ENCODE peak calls at places on chromosomes 16 and 17, in eight cellular contexts. One of them, this sample, is unnamed.

GRCh38 chr17:38464723-38465419 is 36.6 kb downstream of the ARHGAP23 start:
- DNase-seq in uterus: peak
- DNase-seq in tibial artery: peak
- DNase-seq in AG04450: peak
- DNase-seq in body of pancreas: peak
- DNase-seq in heart right ventricle: peak
- DNase-seq in neural progenitor cell: peak
- DNase-seq in ovary: peak
- DNase-seq in this sample: peak

GRCh38 chr17:34252138-34252889 is 2.8 kb upstream of the CCL2 start:
- DNase-seq in uterus: peak
- DNase-seq in tibial artery: peak
- DNase-seq in AG04450: peak
- DNase-seq in body of pancreas: peak
- DNase-seq in heart right ventricle: peak
- DNase-seq in neural progenitor cell: no peak
- DNase-seq in ovary: peak
- DNase-seq in this sample: peak

GRCh38 chr16:3797904-3798811 is 80.8 kb upstream of the TRAP1 start:
- DNase-seq in uterus: peak
- DNase-seq in tibial artery: no peak
- DNase-seq in AG04450: no peak
- DNase-seq in body of pancreas: no peak
- DNase-seq in heart right ventricle: no peak
- DNase-seq in neural progenitor cell: peak
- DNase-seq in ovary: no peak
- DNase-seq in this sample: no peak

GRCh38 chr17:8949061-8949622 is 16.4 kb downstream of the PIK3R5 start:
- DNase-seq in uterus: no peak
- DNase-seq in tibial artery: no peak
- DNase-seq in AG04450: no peak
- DNase-seq in body of pancreas: no peak
- DNase-seq in heart right ventricle: no peak
- DNase-seq in neural progenitor cell: no peak
- DNase-seq in ovary: no peak
- DNase-seq in this sample: no peak

GRCh38 chr17:72634621-72635020 is 457.9 kb downstream of the SLC39A11 start:
- DNase-seq in uterus: no peak
- DNase-seq in tibial artery: no peak
- DNase-seq in AG04450: no peak
- DNase-seq in body of pancreas: no peak
- DNase-seq in heart right ventricle: no peak
- DNase-seq in neural progenitor cell: no peak
- DNase-seq in ovary: no peak
- DNase-seq in this sample: no peak

GRCh38 chr16:85389679-85390470 is 223.2 kb upstream of the GSE1 start:
- DNase-seq in uterus: no peak
- DNase-seq in tibial artery: peak
- DNase-seq in AG04450: no peak
- DNase-seq in body of pancreas: peak
- DNase-seq in heart right ventricle: no peak
- DNase-seq in neural progenitor cell: no peak
- DNase-seq in ovary: peak
- DNase-seq in this sample: no peak

GRCh38 chr16:47887496-47887895 is 268.3 kb downstream of the ABCC12 start:
- DNase-seq in uterus: no peak
- DNase-seq in tibial artery: no peak
- DNase-seq in AG04450: no peak
- DNase-seq in body of pancreas: no peak
- DNase-seq in heart right ventricle: no peak
- DNase-seq in neural progenitor cell: peak
- DNase-seq in ovary: no peak
- DNase-seq in this sample: no peak

GRCh38 chr17:4229627-4230026 is 34.2 kb downstream of the ANKFY1 start:
- DNase-seq in uterus: peak
- DNase-seq in tibial artery: peak
- DNase-seq in AG04450: no peak
- DNase-seq in body of pancreas: peak
- DNase-seq in heart right ventricle: peak
- DNase-seq in neural progenitor cell: no peak
- DNase-seq in ovary: peak
- DNase-seq in this sample: no peak

GRCh38 chr16:15672514-15673167 is 22.6 kb downstream of the NDE1 start:
- DNase-seq in uterus: peak
- DNase-seq in tibial artery: peak
- DNase-seq in AG04450: peak
- DNase-seq in body of pancreas: peak
- DNase-seq in heart right ventricle: peak
- DNase-seq in neural progenitor cell: no peak
- DNase-seq in ovary: peak
- DNase-seq in this sample: peak

GRCh38 chr17:28698253-28698941 is 13.3 kb downstream of the PROCA1 start:
- DNase-seq in uterus: no peak
- DNase-seq in tibial artery: no peak
- DNase-seq in AG04450: no peak
- DNase-seq in body of pancreas: peak
- DNase-seq in heart right ventricle: no peak
- DNase-seq in neural progenitor cell: no peak
- DNase-seq in ovary: no peak
- DNase-seq in this sample: no peak

GRCh38 chr17:46785696-46786095 is 32.8 kb downstream of the WNT3 start:
- DNase-seq in uterus: no peak
- DNase-seq in tibial artery: no peak
- DNase-seq in AG04450: no peak
- DNase-seq in body of pancreas: no peak
- DNase-seq in heart right ventricle: no peak
- DNase-seq in neural progenitor cell: peak
- DNase-seq in ovary: no peak
- DNase-seq in this sample: no peak

GRCh38 chr17:39677581-39678339 is 9.5 kb downstream of the PNMT start:
- DNase-seq in uterus: no peak
- DNase-seq in tibial artery: peak
- DNase-seq in AG04450: no peak
- DNase-seq in body of pancreas: peak
- DNase-seq in heart right ventricle: peak
- DNase-seq in neural progenitor cell: no peak
- DNase-seq in ovary: no peak
- DNase-seq in this sample: peak

GRCh38 chr17:4903051-4903818 is at the start of gene CHRNE:
- DNase-seq in uterus: peak
- DNase-seq in tibial artery: no peak
- DNase-seq in AG04450: peak
- DNase-seq in body of pancreas: peak
- DNase-seq in heart right ventricle: peak
- DNase-seq in neural progenitor cell: peak
- DNase-seq in ovary: peak
- DNase-seq in this sample: no peak

GRCh38 chr16:82880361-82880760 is 253.6 kb downstream of the CDH13 start:
- DNase-seq in uterus: no peak
- DNase-seq in tibial artery: no peak
- DNase-seq in AG04450: no peak
- DNase-seq in body of pancreas: no peak
- DNase-seq in heart right ventricle: no peak
- DNase-seq in neural progenitor cell: no peak
- DNase-seq in ovary: no peak
- DNase-seq in this sample: no peak

GRCh38 chr16:71645450-71645849 is 19.5 kb downstream of the MARVELD3 start:
- DNase-seq in uterus: no peak
- DNase-seq in tibial artery: no peak
- DNase-seq in AG04450: no peak
- DNase-seq in body of pancreas: peak
- DNase-seq in heart right ventricle: no peak
- DNase-seq in neural progenitor cell: peak
- DNase-seq in ovary: no peak
- DNase-seq in this sample: no peak

GRCh38 chr16:79537584-79537983 is 63.0 kb downstream of the MAF start:
- DNase-seq in uterus: no peak
- DNase-seq in tibial artery: no peak
- DNase-seq in AG04450: no peak
- DNase-seq in body of pancreas: no peak
- DNase-seq in heart right ventricle: no peak
- DNase-seq in neural progenitor cell: no peak
- DNase-seq in ovary: no peak
- DNase-seq in this sample: no peak

GRCh38 chr17:13740692-13741091 is 139.0 kb upstream of the HS3ST3A1 start:
- DNase-seq in uterus: no peak
- DNase-seq in tibial artery: no peak
- DNase-seq in AG04450: no peak
- DNase-seq in body of pancreas: no peak
- DNase-seq in heart right ventricle: no peak
- DNase-seq in neural progenitor cell: no peak
- DNase-seq in ovary: no peak
- DNase-seq in this sample: no peak

GRCh38 chr16:88854306-88855111 is 2.2 kb downstream of the GALNS start:
- DNase-seq in uterus: no peak
- DNase-seq in tibial artery: no peak
- DNase-seq in AG04450: no peak
- DNase-seq in body of pancreas: no peak
- DNase-seq in heart right ventricle: no peak
- DNase-seq in neural progenitor cell: no peak
- DNase-seq in ovary: no peak
- DNase-seq in this sample: no peak

GRCh38 chr17:41322903-41323895 is 7.7 kb upstream of the KRTAP17-1 start:
- DNase-seq in uterus: no peak
- DNase-seq in tibial artery: no peak
- DNase-seq in AG04450: no peak
- DNase-seq in body of pancreas: no peak
- DNase-seq in heart right ventricle: no peak
- DNase-seq in neural progenitor cell: no peak
- DNase-seq in ovary: no peak
- DNase-seq in this sample: no peak

GRCh38 chr17:1907818-1908698 is 78.3 kb downstream of the RPA1 start:
- DNase-seq in uterus: no peak
- DNase-seq in tibial artery: no peak
- DNase-seq in AG04450: no peak
- DNase-seq in body of pancreas: no peak
- DNase-seq in heart right ventricle: no peak
- DNase-seq in neural progenitor cell: peak
- DNase-seq in ovary: no peak
- DNase-seq in this sample: no peak

GRCh38 chr16:65574311-65574966 is 452.6 kb upstream of the CDH11 start:
- DNase-seq in uterus: no peak
- DNase-seq in tibial artery: no peak
- DNase-seq in AG04450: no peak
- DNase-seq in body of pancreas: no peak
- DNase-seq in heart right ventricle: no peak
- DNase-seq in neural progenitor cell: no peak
- DNase-seq in ovary: no peak
- DNase-seq in this sample: peak

GRCh38 chr16:8872071-8872470 is 3.3 kb upstream of the CARHSP1 start:
- DNase-seq in uterus: no peak
- DNase-seq in tibial artery: no peak
- DNase-seq in AG04450: no peak
- DNase-seq in body of pancreas: no peak
- DNase-seq in heart right ventricle: no peak
- DNase-seq in neural progenitor cell: no peak
- DNase-seq in ovary: no peak
- DNase-seq in this sample: no peak
- H3K27ac ChIP-seq in uterus: no peak
- H3K27ac ChIP-seq in tibial artery: no peak
- H3K27ac ChIP-seq in AG04450: no peak
- H3K27ac ChIP-seq in body of pancreas: no peak
- H3K27ac ChIP-seq in heart right ventricle: no peak
- H3K27ac ChIP-seq in neural progenitor cell: no peak
- H3K27ac ChIP-seq in ovary: no peak
- H3K27ac ChIP-seq in this sample: no peak

DNA sequence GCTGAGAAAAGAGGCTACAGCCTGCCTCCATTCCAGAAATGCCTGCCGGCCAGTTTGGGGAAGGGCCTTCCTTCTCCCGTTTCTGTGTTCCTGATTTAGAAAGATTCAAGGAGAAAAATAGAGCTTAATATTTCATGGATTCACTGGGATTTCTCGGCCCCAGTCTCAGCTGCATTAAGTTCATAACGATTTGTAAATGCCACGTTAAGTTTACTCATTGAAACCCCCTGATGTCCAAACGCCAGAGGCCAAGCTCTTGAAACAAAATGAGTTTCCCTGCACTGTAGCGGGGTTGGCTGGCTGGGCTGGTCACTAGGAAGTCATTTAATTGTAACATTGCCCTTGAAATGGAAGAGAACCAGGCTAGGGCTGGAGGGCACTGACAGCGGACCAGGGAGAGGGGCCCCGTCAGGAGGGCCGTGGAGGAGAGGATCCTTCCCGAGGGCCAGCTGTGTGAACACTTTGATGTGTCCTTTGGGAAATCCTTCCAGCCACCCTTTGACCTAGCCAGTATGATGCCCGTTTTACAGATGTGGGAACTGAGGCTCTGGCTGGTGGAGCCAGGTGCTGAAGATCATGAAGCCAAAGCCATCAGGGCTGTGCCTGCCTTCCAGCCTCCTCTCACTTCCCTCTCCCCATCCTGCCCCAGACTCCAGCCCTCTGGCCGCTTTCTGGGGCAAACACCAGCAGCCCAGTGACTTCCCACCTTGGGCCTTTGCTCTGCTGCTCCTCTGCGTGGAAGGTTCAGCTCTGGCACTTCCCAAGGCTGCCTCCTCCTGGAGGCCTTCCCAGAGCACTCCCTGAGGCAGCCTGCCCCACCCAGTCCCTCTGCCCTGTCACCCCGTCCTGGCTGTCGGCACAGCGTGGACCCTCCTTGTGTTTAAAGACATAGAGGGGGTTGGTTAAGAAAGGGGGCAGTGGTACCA is 220.6 kb downstream of the KATNIP start:
- DNase-seq in uterus: no peak
- DNase-seq in tibial artery: no peak
- DNase-seq in AG04450: no peak
- DNase-seq in body of pancreas: no peak
- DNase-seq in heart right ventricle: no peak
- DNase-seq in neural progenitor cell: no peak
- DNase-seq in ovary: no peak
- DNase-seq in this sample: no peak
- H3K27ac ChIP-seq in uterus: no peak
- H3K27ac ChIP-seq in tibial artery: peak
- H3K27ac ChIP-seq in AG04450: peak
- H3K27ac ChIP-seq in body of pancreas: no peak
- H3K27ac ChIP-seq in heart right ventricle: no peak
- H3K27ac ChIP-seq in neural progenitor cell: no peak
- H3K27ac ChIP-seq in ovary: no peak
- H3K27ac ChIP-seq in this sample: no peak

DNA sequence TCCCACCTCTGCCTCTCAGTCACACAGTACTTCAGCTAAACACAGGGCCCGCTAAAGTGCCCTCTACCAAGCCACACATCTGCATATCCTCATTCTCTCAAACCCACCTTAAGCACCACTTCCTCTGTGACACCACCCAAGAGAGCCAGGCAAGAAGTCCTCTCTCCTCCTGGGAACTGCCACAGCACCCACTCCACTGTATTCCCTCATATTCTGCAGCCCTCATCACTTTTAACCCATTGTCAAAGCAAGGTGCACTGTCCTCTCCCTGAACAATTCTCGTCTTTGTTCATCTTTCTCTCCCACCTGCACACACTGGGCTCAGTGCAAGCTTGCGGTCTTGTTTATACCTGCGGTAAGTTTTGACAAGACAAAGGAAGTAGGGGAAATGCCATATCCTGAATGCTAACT is 13.6 kb downstream of the CHD9 start:
- DNase-seq in uterus: no peak
- DNase-seq in tibial artery: no peak
- DNase-seq in AG04450: no peak
- DNase-seq in body of pancreas: no peak
- DNase-seq in heart right ventricle: no peak
- DNase-seq in neural progenitor cell: no peak
- DNase-seq in ovary: no peak
- DNase-seq in this sample: no peak
- H3K27ac ChIP-seq in uterus: no peak
- H3K27ac ChIP-seq in tibial artery: no peak
- H3K27ac ChIP-seq in AG04450: no peak
- H3K27ac ChIP-seq in body of pancreas: no peak
- H3K27ac ChIP-seq in heart right ventricle: peak
- H3K27ac ChIP-seq in neural progenitor cell: no peak
- H3K27ac ChIP-seq in ovary: no peak
- H3K27ac ChIP-seq in this sample: no peak

GRCh38 chr17:81403671-81404534 is 8.6 kb downstream of the BAHCC1 start:
- DNase-seq in uterus: peak
- DNase-seq in tibial artery: no peak
- DNase-seq in AG04450: no peak
- DNase-seq in body of pancreas: no peak
- DNase-seq in heart right ventricle: no peak
- DNase-seq in neural progenitor cell: no peak
- DNase-seq in ovary: no peak
- DNase-seq in this sample: no peak
- H3K27ac ChIP-seq in uterus: peak
- H3K27ac ChIP-seq in tibial artery: peak
- H3K27ac ChIP-seq in AG04450: peak
- H3K27ac ChIP-seq in body of pancreas: peak
- H3K27ac ChIP-seq in heart right ventricle: peak
- H3K27ac ChIP-seq in neural progenitor cell: no peak
- H3K27ac ChIP-seq in ovary: peak
- H3K27ac ChIP-seq in this sample: no peak

This sample was measured in substantia nigra.